ENCODE peak calls at places on chromosomes 16 and 17, in ten cellular contexts. D is cardiac fibroblast; C is substantia nigra; X is adipocyte; K is stimulated activated CD4-positive, alpha-beta T cell treated with anti-CD3 and anti-CD28 coated beads, Interleukin-15, amount 100 ng/mL, for 24 hours; L is ureter; R is NT2/D1; O is EL; A is NCI-H1436 treated with DMSO at 0.1 percent for 48 hours; S is CD4-positive, alpha-beta T cell. Z is an unnamed sample.

GRCh38 chr17:358491-359133 is 6.0 kb upstream of the RPH3AL start:
- DNase-seq in D (no peak), C (no peak), X (no peak), K (no peak), L (no peak), R (no peak), O (no peak), A (no peak), S (no peak), Z (no peak)

GRCh38 chr17:50638572-50638850 is 3.8 kb downstream of the ABCC3 start:
- DNase-seq in D (peak; percentile 49), C (no peak), X (no peak), K (no peak), L (no peak), R (no peak), O (peak; percentile 87), A (no peak), S (no peak), Z (no peak)

GRCh38 chr16:66240996-66241395 is 125.5 kb upstream of the CDH5 start:
- DNase-seq in D (peak; percentile 27), C (no peak), X (no peak), K (no peak), L (no peak), R (no peak), O (no peak), A (no peak), S (no peak), Z (no peak)

GRCh38 chr16:72921620-72922019 is 126.3 kb downstream of the ZFHX3 start:
- DNase-seq in D (peak; percentile 79), C (peak; percentile 51), X (peak; percentile 68), K (no peak), L (no peak), R (no peak), O (no peak), A (no peak), S (no peak), Z (no peak)

GRCh38 chr17:63702223-63702577 is 2.3 kb upstream of the LIMD2 start:
- DNase-seq in D (no peak), C (no peak), X (no peak), K (peak; percentile 80), L (no peak), R (no peak), O (no peak), A (no peak), S (peak; percentile 70), Z (no peak)

GRCh38 chr17:41551370-41551769 is 20.5 kb downstream of the KRT9 start:
- DNase-seq in D (peak; percentile 31), C (no peak), X (no peak), K (no peak), L (no peak), R (no peak), O (peak; percentile 34), A (no peak), S (no peak), Z (no peak)

GRCh38 chr17:20157078-20157360 is 147.9 kb downstream of the SPECC1 start:
- DNase-seq in D (no peak), C (no peak), X (no peak), K (no peak), L (no peak), R (no peak), O (no peak), A (no peak), S (no peak), Z (no peak)

GRCh38 chr16:54422569-54422978 is 136.0 kb upstream of the IRX3 start:
- DNase-seq in D (no peak), C (no peak), X (no peak), K (no peak), L (no peak), R (no peak), O (peak; percentile 27), A (no peak), S (no peak), Z (no peak)

GRCh38 chr16:49547448-49547847 is 173.8 kb downstream of the C16orf78 start:
- DNase-seq in D (no peak), C (no peak), X (no peak), K (no peak), L (no peak), R (no peak), O (no peak), A (peak; percentile 14), S (no peak), Z (no peak)

GRCh38 chr16:76376988-76377387 is 99.8 kb downstream of the CNTNAP4 start:
- DNase-seq in D (no peak), C (no peak), X (no peak), K (no peak), L (no peak), R (no peak), O (no peak), A (no peak), S (no peak), Z (no peak)

GRCh38 chr17:68849673-68850260 is 105.4 kb downstream of the ABCA8 start:
- DNase-seq in D (no peak), C (no peak), X (no peak), K (no peak), L (peak; percentile 57), R (no peak), O (no peak), A (peak; percentile 8), S (no peak), Z (no peak)

GRCh38 chr17:36617773-36618172 is 16.4 kb downstream of the MRM1 start:
- DNase-seq in D (no peak), C (no peak), X (no peak), K (no peak), L (no peak), R (no peak), O (no peak), A (no peak), S (no peak), Z (no peak)

GRCh38 chr17:66789961-66790421 is 44.9 kb upstream of the CACNG5 start:
- DNase-seq in D (no peak), C (no peak), X (no peak), K (no peak), L (no peak), R (no peak), O (no peak), A (no peak), S (no peak), Z (no peak)

GRCh38 chr17:20121359-20122235 is 112.4 kb downstream of the SPECC1 start:
- DNase-seq in D (peak; percentile 71), C (peak; percentile 51), X (peak; percentile 78), K (peak; percentile 77), L (peak; percentile 55), R (peak; percentile 40), O (peak; percentile 58), A (no peak), S (peak; percentile 55), Z (peak; percentile 71)

GRCh38 chr16:3951861-3952332 is 71.4 kb upstream of the CREBBP start:
- DNase-seq in D (peak; percentile 55), C (no peak), X (peak; percentile 76), K (no peak), L (no peak), R (no peak), O (no peak), A (no peak), S (no peak), Z (no peak)

GRCh38 chr17:80191192-80191591 is 21.4 kb downstream of the CARD14 start:
- DNase-seq in D (no peak), C (no peak), X (no peak), K (no peak), L (no peak), R (no peak), O (no peak), A (no peak), S (no peak), Z (no peak)

GRCh38 chr17:32621612-32622312 is 135.0 kb downstream of the CDK5R1 start:
- DNase-seq in D (no peak), C (no peak), X (no peak), K (no peak), L (no peak), R (peak; percentile 40), O (peak; percentile 11), A (no peak), S (no peak), Z (peak; percentile 63)

GRCh38 chr17:58060596-58061191 is 22.5 kb upstream of the DYNLL2 start:
- DNase-seq in D (peak; percentile 67), C (no peak), X (no peak), K (no peak), L (peak; percentile 60), R (no peak), O (peak; percentile 27), A (no peak), S (no peak), Z (no peak)

GRCh38 chr17:17497065-17497844 is 1.1 kb upstream of the RASD1 start:
- DNase-seq in D (no peak), C (no peak), X (peak; percentile 4), K (no peak), L (no peak), R (no peak), O (peak; percentile 42), A (no peak), S (no peak), Z (no peak)

GRCh38 chr17:80765241-80766022 is 220.8 kb downstream of the RPTOR start:
- DNase-seq in D (no peak), C (no peak), X (no peak), K (no peak), L (no peak), R (no peak), O (no peak), A (no peak), S (no peak), Z (no peak)

GRCh38 chr16:19833176-19833575 is 51.5 kb downstream of the GPRC5B start:
- DNase-seq in D (no peak), C (no peak), X (no peak), K (no peak), L (no peak), R (no peak), O (no peak), A (no peak), S (no peak), Z (no peak)

Z was measured in neuronal stem cell.